ENCODE peak calls at places on chromosomes 11 and 22, in four cellular contexts. F is left lung, B is right cardiac atrium, M is uterus. H is an unnamed sample. For H3K4me1, the result is how much of the 10 kb centered on the place peaks cover.

GRCh38 chr11:60625262-60625661 is 74.2 kb upstream of the MS4A8 start:
- DNase-seq in F (no peak), B (no peak), M (no peak), H (no peak)

GRCh38 chr11:128886401-128887119 is 4.6 kb upstream of the KCNJ5 start:
- DNase-seq in F (no peak), B (no peak), M (no peak), H (no peak)

GRCh38 chr22:41563051-41563711 is 2.4 kb downstream of the CSDC2 start:
- DNase-seq in F (no peak), B (no peak), M (peak), H (no peak)

GRCh38 chr11:12792590-12792989 is 118.4 kb downstream of the TEAD1 start:
- DNase-seq in F (no peak), B (no peak), M (no peak), H (no peak)

GRCh38 chr11:57474017-57474750 is 13.9 kb downstream of the RTN4RL2 start:
- DNase-seq in F (no peak), B (no peak), M (no peak), H (no peak)

GRCh38 chr11:11313426-11313825 is 39.6 kb downstream of the CSNK2A3 start:
- DNase-seq in F (no peak), B (no peak), M (no peak), H (no peak)

GRCh38 chr11:130070829-130071205 is 1.1 kb downstream of the APLP2 start:
- DNase-seq in F (peak), B (peak), M (no peak), H (peak)

GRCh38 chr11:36296925-36297604 is 977 bp downstream of the PRR5L start:
- DNase-seq in F (no peak), B (no peak), M (no peak), H (no peak)

GRCh38 chr22:35150163-35151107 is 84.5 kb downstream of the ISX start:
- DNase-seq in F (no peak), B (peak), M (peak), H (no peak)

GRCh38 chr11:19018901-19019300 is 41.6 kb downstream of the MRGPRX2 start:
- DNase-seq in F (no peak), B (no peak), M (no peak), H (no peak)

GRCh38 chr11:61162092-61162935 is 1.1 kb upstream of the VPS37C start:
- DNase-seq in F (no peak), B (no peak), M (no peak), H (peak)

GRCh38 chr11:112174789-112175595 is at the start of gene BCO2:
- DNase-seq in F (peak), B (peak), M (peak), H (peak)

GRCh38 chr11:110896358-110896757 is 184.1 kb upstream of the ARHGAP20 start:
- DNase-seq in F (no peak), B (no peak), M (no peak), H (no peak)

GRCh38 chr11:85810871-85811611 is at the start of gene SYTL2:
- DNase-seq in F (peak), B (peak), M (peak), H (peak)

GRCh38 chr22:48284671-48285070 is 1522.2 kb downstream of the TBC1D22A start:
- DNase-seq in F (no peak), B (no peak), M (no peak), H (no peak)

GRCh38 chr22:41314821-41315220 is 13.5 kb downstream of the ZC3H7B start:
- DNase-seq in F (no peak), B (no peak), M (no peak), H (no peak)

GRCh38 chr11:45924036-45924915 is 1.8 kb downstream of the LARGE2 start:
- DNase-seq in F (peak), B (peak), M (no peak), H (peak)

GRCh38 chr22:40510965-40511364 is 125.6 kb downstream of the MRTFA start:
- DNase-seq in F (no peak), B (no peak), M (no peak), H (no peak)

GRCh38 chr11:101915811-101916291 is 471 bp downstream of the ANGPTL5 start:
- DNase-seq in F (no peak), B (no peak), M (no peak), H (no peak)

GRCh38 chr11:105870521-105871113 is 151.4 kb downstream of the MSANTD4 start:
- DNase-seq in F (no peak), B (no peak), M (no peak), H (no peak)

GRCh38 chr11:102225689-102226562 is 91.4 kb upstream of the BIRC3 start:
- DNase-seq in F (no peak), B (no peak), M (no peak), H (no peak)

GRCh38 chr11:95516786-95517185 is 272.8 kb downstream of the FAM76B start:
- DNase-seq in F (no peak), B (no peak), M (no peak), H (no peak)

GRCh38 chr11:73177380-73178091 is 35.4 kb upstream of the FCHSD2 start:
- DNase-seq in F (no peak), B (peak), M (peak), H (no peak)

GRCh38 chr11:73176145-73176891 is 34.2 kb upstream of the FCHSD2 start:
- DNase-seq in F (no peak), B (no peak), M (no peak), H (no peak)

GRCh38 chr11:73178681-73179080 is 36.6 kb upstream of the FCHSD2 start:
- DNase-seq in F (no peak), B (no peak), M (no peak), H (no peak)

GRCh38 chr11:73176892-73177155 is 34.7 kb upstream of the FCHSD2 start:
- DNase-seq in F (no peak), B (no peak), M (no peak), H (no peak)

DNA sequence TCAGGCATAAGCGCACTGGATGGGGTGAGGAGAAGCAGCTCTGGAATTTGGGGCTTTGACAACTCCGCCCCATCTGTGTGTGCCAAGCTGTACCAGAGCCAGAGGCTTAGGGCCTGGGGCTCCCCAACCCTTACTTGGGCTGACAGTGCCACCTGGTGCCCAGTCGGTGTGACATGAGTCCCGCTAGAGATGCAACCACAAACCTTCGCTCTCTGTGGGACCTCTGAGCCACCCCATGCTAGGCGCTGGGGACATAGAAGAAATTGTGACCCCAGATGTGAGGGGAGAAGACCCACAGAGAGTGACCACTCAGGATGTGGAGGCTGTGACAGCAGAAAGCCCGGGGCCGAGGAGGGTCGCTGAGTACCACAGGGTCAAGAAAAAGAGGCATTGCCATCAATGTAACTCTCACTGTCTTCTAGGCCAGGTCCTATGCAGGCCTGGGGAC is 36.0 kb upstream of the FCHSD2 start:
- DNase-seq in F (peak), B (peak), M (peak), H (peak)
- H3K4me1 ChIP-seq in F (under half), B (under half), M (under half), H (under half)

DNA sequence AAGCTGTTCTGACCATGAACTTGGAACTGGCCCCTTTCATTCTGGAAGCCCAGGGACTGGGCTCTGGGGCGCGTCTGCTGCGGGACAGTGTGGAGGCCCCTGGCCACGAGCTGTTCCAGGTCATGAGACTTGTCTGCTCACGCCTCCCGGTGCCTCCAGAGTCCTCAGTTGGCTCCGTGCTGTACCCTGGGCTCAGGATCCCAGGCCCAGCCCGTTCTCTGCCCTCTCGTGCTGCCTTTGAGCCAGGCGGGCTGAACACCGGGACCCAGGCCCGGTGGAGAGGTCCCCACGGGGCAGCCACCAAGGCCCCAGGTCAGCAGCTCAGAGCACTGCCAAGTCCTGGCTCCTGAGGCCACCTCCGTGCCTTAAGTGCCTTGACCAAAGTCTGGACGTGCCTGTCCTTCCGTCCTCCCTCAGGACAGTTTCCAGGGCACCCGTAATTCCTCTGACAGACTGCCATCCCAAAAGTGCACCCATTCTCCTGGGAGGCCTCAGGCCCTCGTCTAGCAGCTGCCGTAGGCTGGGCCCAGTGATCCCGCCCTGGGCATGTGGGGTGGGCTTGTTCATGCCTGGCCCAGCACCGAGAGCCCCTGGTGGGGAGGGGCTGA is 36.3 kb upstream of the PPARA start:
- DNase-seq in F (no peak), B (peak), M (peak), H (no peak)
- H3K4me1 ChIP-seq in F (under half), B (under half), M (under half), H (half or more)

DNA sequence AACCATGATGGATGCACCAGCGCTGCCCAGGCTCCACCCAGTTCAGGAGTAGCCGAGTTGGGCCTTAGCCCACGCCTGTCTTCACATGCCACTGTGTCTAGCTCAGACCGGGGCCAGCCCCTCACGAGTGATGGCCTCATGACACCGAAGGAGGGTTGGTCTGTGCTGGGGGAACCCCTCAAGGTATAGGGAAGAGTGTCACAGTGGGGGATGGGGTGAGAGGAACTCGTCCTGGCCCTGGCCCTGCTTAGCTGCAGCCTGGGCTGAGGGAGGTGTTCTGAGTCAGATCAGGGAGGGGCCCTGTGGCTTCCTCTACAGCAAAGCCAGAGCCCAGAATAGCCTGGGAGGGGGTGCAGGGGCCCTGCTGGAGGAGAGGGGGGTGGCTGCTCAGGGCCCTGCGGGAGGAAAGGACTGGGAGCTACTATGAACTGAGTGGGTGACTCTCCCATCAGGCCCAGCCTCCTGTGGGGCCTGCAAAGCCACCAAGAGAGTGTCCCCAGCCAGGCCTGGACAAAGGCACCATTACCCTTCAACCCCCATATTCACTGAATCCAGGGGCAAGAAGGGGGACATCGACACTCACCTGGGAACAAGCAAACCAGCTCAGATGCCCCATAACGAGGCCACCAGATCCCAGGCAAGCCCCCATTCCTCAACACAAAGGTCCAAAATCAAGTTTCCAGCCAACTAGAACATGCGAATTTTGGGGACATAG is 41.2 kb downstream of the IGLL5 start:
- DNase-seq in F (peak), B (peak), M (no peak), H (no peak)
- H3K4me1 ChIP-seq in F (under half), B (under half), M (under half), H (under half)

GRCh38 chr22:37542959-37543358 is 17.3 kb upstream of the CDC42EP1 start:
- DNase-seq in F (no peak), B (peak), M (no peak), H (no peak)

GRCh38 chr22:37534445-37534844 is 15.2 kb upstream of the CARD10 start:
- DNase-seq in F (peak), B (no peak), M (no peak), H (no peak)

GRCh38 chr22:37533995-37534394 is 14.8 kb upstream of the CARD10 start:
- DNase-seq in F (no peak), B (peak), M (no peak), H (no peak)

GRCh38 chr22:37535159-37535558 is 15.9 kb upstream of the CARD10 start:
- DNase-seq in F (no peak), B (no peak), M (no peak), H (no peak)

DNA sequence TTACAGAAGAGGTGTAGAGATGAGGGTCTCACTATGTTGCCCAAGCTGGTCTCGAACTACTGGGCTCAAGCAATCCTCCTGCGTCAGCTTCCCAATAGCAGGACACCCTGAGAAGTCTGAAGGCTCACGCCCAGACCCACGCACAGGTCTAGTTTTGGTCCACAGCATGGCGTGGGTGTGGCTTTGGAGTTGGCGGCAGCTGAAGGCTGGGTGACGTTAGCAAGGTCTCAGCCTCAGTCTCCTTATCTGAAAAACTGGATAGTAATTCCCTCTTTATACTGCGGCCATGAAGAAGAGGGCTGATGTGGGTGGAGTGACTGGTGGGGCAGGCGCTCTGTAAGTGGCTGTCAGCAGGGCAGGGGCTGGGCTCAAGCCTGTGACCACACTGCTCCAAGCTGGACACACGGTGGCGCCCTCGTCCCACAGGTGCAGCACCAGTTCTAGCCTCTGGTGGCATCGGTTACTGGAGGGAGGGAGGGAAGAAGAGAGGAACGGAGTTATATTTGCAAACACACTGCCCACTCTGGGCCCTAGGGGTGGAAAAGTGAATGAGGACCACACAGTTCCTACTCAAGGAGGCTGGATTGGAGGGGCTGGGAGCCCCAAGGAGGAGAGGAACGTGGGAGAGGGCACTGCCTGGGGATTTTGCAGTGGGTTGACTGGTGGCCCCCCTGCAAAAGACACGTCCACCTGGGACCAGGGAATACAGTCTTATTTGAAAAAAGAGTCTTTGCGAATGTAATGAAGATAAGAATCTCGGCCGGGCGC is 19.6 kb upstream of the CARD10 start:
- DNase-seq in F (peak), B (peak), M (peak), H (peak)
- H3K4me1 ChIP-seq in F (under half), B (under half), M (under half), H (under half)

DNA sequence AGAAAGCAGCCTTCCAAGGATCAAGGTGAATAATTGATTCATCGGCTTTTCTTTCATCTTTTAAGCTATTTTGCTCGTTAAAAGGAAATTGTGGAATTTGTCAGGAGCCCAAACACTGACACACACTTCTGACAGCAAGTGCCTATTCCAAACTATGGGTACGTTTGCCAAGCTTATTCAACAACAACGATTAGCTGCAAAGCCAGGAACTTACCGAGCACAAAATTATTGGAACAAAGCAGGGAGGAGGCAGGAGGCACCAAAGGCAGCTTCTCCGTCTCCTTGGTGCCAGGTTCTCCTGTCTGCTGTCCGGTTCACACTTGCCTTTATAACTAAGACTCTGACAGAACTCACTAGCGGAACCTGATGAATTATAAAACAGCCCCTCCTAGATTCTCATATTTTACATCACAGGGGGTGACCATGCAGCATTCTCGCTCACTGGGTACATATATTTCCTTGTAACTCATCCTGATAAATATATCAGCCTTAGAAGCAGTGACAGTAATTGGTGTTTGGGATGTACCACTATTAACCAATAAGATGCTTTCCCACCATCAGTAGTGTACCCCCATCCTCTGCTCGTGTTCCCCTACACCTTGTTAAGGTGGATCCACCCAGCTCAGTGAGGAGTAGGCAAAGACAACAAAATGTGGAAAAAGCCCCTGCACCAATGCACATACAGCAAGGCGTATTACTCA is 395.9 kb upstream of the CCDC90B start:
- DNase-seq in F (no peak), B (no peak), M (no peak), H (no peak)
- H3K4me1 ChIP-seq in F (under half), B (under half), M (under half), H (under half)

GRCh38 chr11:67057410-67057757 is 737 bp downstream of the RHOD start:
- DNase-seq in F (no peak), B (no peak), M (no peak), H (no peak)
- H3K4me1 ChIP-seq in F (under half), B (under half), M (under half), H (under half)

DNA sequence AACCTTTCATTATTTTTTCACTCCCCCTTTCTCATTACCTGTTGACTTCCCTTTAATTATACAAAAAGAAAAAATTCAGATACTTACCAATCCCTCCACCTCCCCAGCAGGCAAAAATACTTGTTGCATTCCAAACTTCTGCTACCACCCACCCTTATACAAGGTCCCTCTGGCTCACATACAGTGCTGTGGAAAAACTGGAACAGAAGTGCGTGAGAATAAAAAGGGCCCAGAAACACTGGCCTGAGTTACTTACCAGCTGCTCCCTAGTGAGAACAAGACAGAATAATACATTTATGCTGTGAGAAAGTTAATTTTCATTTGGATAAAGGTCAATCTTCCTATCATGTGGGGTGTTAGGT is 46.9 kb upstream of the RAPSN start:
- DNase-seq in F (no peak), B (no peak), M (no peak), H (no peak)
- H3K4me1 ChIP-seq in F (half or more), B (under half), M (under half), H (under half)

GRCh38 chr11:132862918-132863317 is 669.4 kb downstream of the OPCML start:
- DNase-seq in F (no peak), B (no peak), M (no peak), H (no peak)
- H3K4me1 ChIP-seq in F (under half), B (under half), M (under half), H (under half)

H was measured in suprapubic skin.